ENCODE peak calls at places on chromosomes 16 and 17, in eight cellular contexts. V is IMR-90, M is fibroblast of pulmonary artery, Y is retinal pigment epithelial cell, D is heart right ventricle, U is cardiac muscle cell, N is WERI-Rb-1, X is psoas muscle. G is an unnamed sample.

GRCh38 chr16:87052506-87052905 is 264.7 kb downstream of the C16orf95 start:
- DNase-seq in V (no peak), M (no peak), Y (no peak), D (no peak), U (no peak), N (no peak), X (no peak), G (no peak)

GRCh38 chr17:78933959-78934568 is 8.9 kb upstream of the TIMP2 start:
- DNase-seq in V (peak), M (peak), Y (peak), D (peak), U (peak), N (peak), X (peak), G (peak)

GRCh38 chr16:77993586-77993985 is 28.8 kb upstream of the CLEC3A start:
- DNase-seq in V (peak), M (no peak), Y (no peak), D (no peak), U (no peak), N (peak), X (no peak), G (no peak)

GRCh38 chr16:57445510-57445909 is 1.7 kb downstream of the CIAPIN1 start:
- DNase-seq in V (no peak), M (no peak), Y (no peak), D (no peak), U (no peak), N (no peak), X (no peak), G (no peak)

GRCh38 chr16:333406-334094 is 19.0 kb downstream of the AXIN1 start:
- DNase-seq in V (no peak), M (peak), Y (no peak), D (no peak), U (no peak), N (no peak), X (no peak), G (no peak)

GRCh38 chr16:48609453-48610023 is 442 bp downstream of the N4BP1 start:
- DNase-seq in V (peak), M (peak), Y (no peak), D (peak), U (peak), N (peak), X (peak), G (no peak)

GRCh38 chr16:79261461-79261860 is 339.1 kb downstream of the MAF start:
- DNase-seq in V (no peak), M (no peak), Y (no peak), D (peak), U (peak), N (peak), X (peak), G (peak)

GRCh38 chr17:67532326-67532871 is 155.3 kb downstream of the PITPNC1 start:
- DNase-seq in V (no peak), M (no peak), Y (no peak), D (no peak), U (no peak), N (no peak), X (no peak), G (no peak)

GRCh38 chr17:5902671-5903070 is 167.5 kb upstream of the WSCD1 start:
- DNase-seq in V (no peak), M (no peak), Y (no peak), D (no peak), U (no peak), N (no peak), X (no peak), G (no peak)

GRCh38 chr16:87143661-87144121 is 173.5 kb downstream of the C16orf95 start:
- DNase-seq in V (no peak), M (no peak), Y (no peak), D (no peak), U (no peak), N (no peak), X (no peak), G (no peak)

GRCh38 chr17:32302037-32302436 is 36.4 kb downstream of the RHBDL3 start:
- DNase-seq in V (no peak), M (no peak), Y (no peak), D (no peak), U (peak), N (no peak), X (no peak), G (no peak)

GRCh38 chr16:89112377-89113151 is 18.9 kb downstream of the ACSF3 start:
- DNase-seq in V (no peak), M (no peak), Y (no peak), D (no peak), U (no peak), N (no peak), X (no peak), G (no peak)

GRCh38 chr16:4404967-4405696 is 11.3 kb downstream of the CORO7 start:
- DNase-seq in V (no peak), M (no peak), Y (no peak), D (no peak), U (no peak), N (no peak), X (no peak), G (no peak)

GRCh38 chr16:2008009-2008526 is 1.6 kb downstream of the ZNF598 start:
- DNase-seq in V (peak), M (peak), Y (no peak), D (no peak), U (no peak), N (no peak), X (no peak), G (no peak)

GRCh38 chr17:61486135-61487120 is 34.2 kb downstream of the TBX4 start:
- DNase-seq in V (no peak), M (no peak), Y (no peak), D (no peak), U (peak), N (peak), X (no peak), G (no peak)

GRCh38 chr17:3554440-3554839 is 3.2 kb downstream of the TRPV3 start:
- DNase-seq in V (no peak), M (no peak), Y (no peak), D (no peak), U (no peak), N (no peak), X (no peak), G (no peak)

GRCh38 chr17:17022011-17022800 is 20.1 kb upstream of the MPRIP start:
- DNase-seq in V (no peak), M (no peak), Y (no peak), D (no peak), U (no peak), N (no peak), X (no peak), G (no peak)
- TF ChIP-seq CTCF in V (no peak), M (no peak), Y (no peak), D (no peak), U (no peak), N (no peak), X (no peak), G (no peak)

GRCh38 chr17:29562615-29563014 is 4.2 kb downstream of the ABHD15 start:
- DNase-seq in V (no peak), M (no peak), Y (no peak), D (no peak), U (no peak), N (no peak), X (no peak), G (no peak)

GRCh38 chr17:29565643-29566472 is 979 bp downstream of the ABHD15 start:
- DNase-seq in V (no peak), M (no peak), Y (no peak), D (peak), U (peak), N (peak), X (peak), G (no peak)

GRCh38 chr17:29566473-29567361 is at the start of gene ABHD15:
- DNase-seq in V (peak), M (peak), Y (no peak), D (peak), U (peak), N (peak), X (peak), G (no peak)

GRCh38 chr17:29561541-29562517 is 5.0 kb downstream of the ABHD15 start:
- DNase-seq in V (no peak), M (no peak), Y (no peak), D (peak), U (no peak), N (no peak), X (no peak), G (no peak)

GRCh38 chr17:29563816-29564215 is 3.0 kb downstream of the ABHD15 start:
- DNase-seq in V (no peak), M (no peak), Y (no peak), D (no peak), U (no peak), N (no peak), X (no peak), G (no peak)
- H3K4me3 ChIP-seq in V (no peak), M (no peak), Y (no peak), D (no peak), U (no peak), N (no peak), X (no peak), G (no peak)

DNA sequence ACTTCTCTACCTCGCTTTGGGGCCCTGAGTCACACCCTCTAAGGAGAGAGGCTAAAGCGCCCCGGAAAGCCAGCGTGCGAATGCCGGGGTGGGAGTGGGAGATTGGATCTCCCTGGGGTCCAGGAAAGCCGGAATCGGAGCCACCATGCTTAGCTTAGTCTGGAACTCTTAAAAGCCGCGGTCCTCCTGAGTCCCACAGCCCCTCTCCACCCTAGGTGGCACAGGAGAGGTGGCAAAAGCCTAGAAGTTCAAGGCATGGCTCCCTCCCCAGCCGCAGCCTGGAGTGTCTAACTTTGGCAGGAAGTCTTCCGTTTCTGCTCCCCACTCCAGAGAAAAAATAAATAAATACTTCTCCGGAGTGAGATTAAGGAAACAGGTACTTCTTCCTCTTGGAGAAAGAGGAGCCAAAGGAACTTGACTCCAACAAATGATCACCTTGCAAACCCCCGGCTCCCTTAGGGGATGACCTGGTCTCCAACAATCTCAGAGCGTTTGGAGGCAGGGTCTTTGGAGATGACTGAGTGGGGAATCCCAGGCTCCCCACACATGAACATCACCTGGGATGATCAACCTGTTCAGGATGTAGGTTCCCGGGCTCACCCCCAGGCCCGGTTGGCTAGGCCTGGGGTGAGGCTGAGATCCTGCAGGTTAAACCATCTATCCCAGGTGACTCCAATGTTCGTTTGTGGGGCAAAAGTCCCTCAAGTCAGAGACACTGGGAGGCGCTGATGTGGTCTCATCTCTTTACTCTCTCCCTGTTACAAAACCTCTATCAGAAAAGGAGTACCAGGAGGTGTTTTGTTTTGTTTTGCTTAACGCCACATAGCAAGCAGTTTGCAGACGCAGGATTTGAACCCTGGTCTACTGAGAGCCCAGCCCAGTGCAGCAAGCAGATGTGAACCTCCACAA is 2.9 kb downstream of the CIITA start:
- DNase-seq in V (no peak), M (no peak), Y (no peak), D (no peak), U (no peak), N (no peak), X (no peak), G (no peak)
- TF ChIP-seq CTCF in V (no peak), M (no peak), Y (no peak), D (no peak), U (no peak), N (no peak), X (no peak), G (no peak)

DNA sequence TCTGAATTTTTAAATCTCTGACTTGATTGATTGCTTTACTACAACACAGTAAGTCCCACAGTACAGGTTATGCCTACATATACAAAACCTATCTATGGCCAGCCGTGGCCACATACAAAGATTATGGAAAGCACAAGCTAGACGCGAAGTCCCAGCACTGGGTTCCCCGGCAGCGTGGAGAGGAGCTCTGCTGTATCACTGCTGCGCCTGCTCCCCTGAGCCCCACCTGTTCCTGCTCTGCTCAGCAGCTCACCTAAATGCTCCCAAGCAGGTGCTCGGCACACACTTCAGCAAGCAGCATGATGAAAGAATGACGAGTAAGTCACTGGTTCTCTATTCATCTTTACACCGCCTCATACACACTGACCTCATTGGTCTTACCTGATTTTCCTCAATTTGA is 20.6 kb downstream of the ZDHHC7 start:
- DNase-seq in V (no peak), M (no peak), Y (no peak), D (no peak), U (no peak), N (no peak), X (no peak), G (no peak)
- H3K4me3 ChIP-seq in V (no peak), M (no peak), Y (no peak), D (no peak), U (no peak), N (no peak), X (no peak), G (no peak)

GRCh38 chr16:28923652-28924398 is 1.2 kb downstream of the RABEP2 start:
- DNase-seq in V (no peak), M (no peak), Y (no peak), D (no peak), U (peak), N (peak), X (no peak), G (no peak)

GRCh38 chr16:28924762-28925385 is at the start of gene RABEP2:
- DNase-seq in V (peak), M (peak), Y (no peak), D (peak), U (peak), N (peak), X (peak), G (no peak)

GRCh38 chr16:28923231-28923587 is 1.8 kb downstream of the RABEP2 start:
- DNase-seq in V (no peak), M (no peak), Y (no peak), D (no peak), U (no peak), N (no peak), X (no peak), G (no peak)

GRCh38 chr16:28925386-28926228 is 569 bp upstream of the RABEP2 start:
- DNase-seq in V (peak), M (peak), Y (no peak), D (peak), U (peak), N (peak), X (peak), G (no peak)

DNA sequence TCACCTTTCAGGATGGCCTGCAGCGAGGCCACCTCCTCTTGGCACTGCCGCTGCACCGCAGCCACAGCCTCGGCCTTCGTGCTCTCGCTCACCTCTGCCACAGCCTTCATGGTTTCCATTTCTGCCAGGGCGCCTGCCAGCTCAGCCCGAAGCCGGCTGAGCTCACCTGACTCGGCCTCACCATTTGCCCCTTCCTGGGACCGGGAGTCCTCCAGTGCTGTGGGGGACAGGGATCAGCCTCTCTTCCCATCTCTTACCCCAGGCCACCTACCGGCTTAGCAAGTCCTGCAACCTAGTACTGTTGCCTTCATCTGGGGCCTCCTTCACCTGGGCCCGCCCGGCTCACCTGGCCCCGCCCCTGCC is 658 bp downstream of the RABEP2 start:
- DNase-seq in V (no peak), M (no peak), Y (no peak), D (no peak), U (no peak), N (no peak), X (no peak), G (no peak)
- TF ChIP-seq CTCF in V (no peak), M (no peak), Y (no peak), D (no peak), U (no peak), N (peak), X (no peak), G (no peak)

DNA sequence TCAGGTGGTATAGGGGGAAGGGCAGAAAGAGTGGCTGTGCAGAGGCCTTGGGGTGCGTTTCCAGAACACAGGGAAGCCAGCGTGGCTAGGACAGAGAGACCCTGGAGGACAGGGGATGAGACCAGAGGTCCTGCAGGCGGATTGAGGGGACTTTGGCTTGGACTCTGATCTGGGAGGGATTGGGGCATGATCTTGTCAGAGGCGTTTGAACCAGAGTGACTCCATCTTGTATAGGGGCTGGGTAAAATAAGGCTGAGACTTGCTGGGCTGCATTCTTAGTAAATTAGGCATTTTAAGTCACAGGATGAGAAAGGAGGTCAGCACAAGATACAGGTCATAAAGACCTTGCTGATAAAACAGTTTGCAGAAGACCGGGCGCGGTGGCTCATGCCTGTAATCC is 5.4 kb upstream of the NATD1 start:
- DNase-seq in V (no peak), M (no peak), Y (no peak), D (no peak), U (no peak), N (no peak), X (no peak), G (no peak)
- H3K4me3 ChIP-seq in V (no peak), M (no peak), Y (no peak), D (no peak), U (no peak), N (no peak), X (no peak), G (no peak)

DNA sequence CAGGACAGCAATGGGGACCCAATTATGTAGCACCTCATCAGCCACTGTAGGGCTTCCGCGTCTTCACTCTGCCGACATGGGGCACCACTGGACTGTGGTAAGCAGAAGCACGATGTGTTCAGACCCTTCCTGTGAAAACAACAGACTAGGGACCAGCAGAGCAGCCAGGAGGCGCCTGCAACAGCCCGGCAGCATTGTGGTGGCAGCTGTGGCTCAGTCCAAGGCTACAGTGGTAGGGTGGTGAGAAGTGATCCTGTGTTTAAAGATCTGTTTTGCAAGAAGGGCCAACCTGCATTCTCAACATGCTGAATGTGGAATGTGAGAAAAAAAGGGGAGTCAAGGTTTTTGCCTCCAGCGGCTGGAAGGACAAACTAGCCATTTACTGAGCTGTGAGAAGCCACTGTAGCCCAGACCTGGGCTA is 80.8 kb downstream of the GAS7 start:
- DNase-seq in V (peak), M (no peak), Y (no peak), D (no peak), U (no peak), N (peak), X (no peak), G (no peak)
- TF ChIP-seq CTCF in V (peak), M (no peak), Y (peak), D (peak), U (no peak), N (peak), X (no peak), G (no peak)

GRCh38 chr17:82104797-82105416 is 6.9 kb upstream of the FASN start:
- DNase-seq in V (no peak), M (no peak), Y (no peak), D (no peak), U (no peak), N (peak), X (no peak), G (no peak)
- H3K4me3 ChIP-seq in V (no peak), M (no peak), Y (no peak), D (no peak), U (no peak), N (no peak), X (no peak), G (no peak)

G was measured in epithelial cell of proximal tubule.